ENCODE peak calls at places on chromosomes 5 and 9, in eight cellular contexts. One of them, this sample, is unnamed.

GRCh38 chr5:173310861-173311515 is 17.2 kb downstream of the STC2 start:
- DNase-seq in putamen: peak
- DNase-seq in stimulated activated CD4-positive, alpha-beta T cell treated with anti-CD3 and anti-CD28 coated beads, TNF-alpha, amount 100 ng/mL, for 4 hours: no peak
- DNase-seq in T-helper 17 cell: no peak
- DNase-seq in GM23248: peak
- DNase-seq in cerebellar cortex: no peak
- DNase-seq in A549: no peak
- DNase-seq in memory B cell: no peak
- DNase-seq in this sample: no peak

GRCh38 chr5:13643734-13644133 is 300.8 kb downstream of the DNAH5 start:
- DNase-seq in GM23248: no peak
- DNase-seq in stimulated activated CD4-positive, alpha-beta T cell treated with anti-CD3 and anti-CD28 coated beads, TNF-alpha, amount 100 ng/mL, for 4 hours: no peak
- DNase-seq in putamen: no peak
- DNase-seq in A549: no peak
- DNase-seq in T-helper 17 cell: no peak
- DNase-seq in memory B cell: no peak
- DNase-seq in cerebellar cortex: no peak
- DNase-seq in this sample: no peak

GRCh38 chr9:4306066-4306787 is 6.4 kb upstream of the GLIS3 start:
- DNase-seq in stimulated activated CD4-positive, alpha-beta T cell treated with anti-CD3 and anti-CD28 coated beads, TNF-alpha, amount 100 ng/mL, for 4 hours: peak
- DNase-seq in cerebellar cortex: no peak
- DNase-seq in putamen: no peak
- DNase-seq in GM23248: peak
- DNase-seq in A549: no peak
- DNase-seq in T-helper 17 cell: no peak
- DNase-seq in memory B cell: no peak
- DNase-seq in this sample: peak

GRCh38 chr9:111621895-111622480 is 9.1 kb upstream of the DNAJC25 start:
- DNase-seq in A549: peak
- DNase-seq in GM23248: peak
- DNase-seq in stimulated activated CD4-positive, alpha-beta T cell treated with anti-CD3 and anti-CD28 coated beads, TNF-alpha, amount 100 ng/mL, for 4 hours: no peak
- DNase-seq in T-helper 17 cell: no peak
- DNase-seq in cerebellar cortex: no peak
- DNase-seq in memory B cell: no peak
- DNase-seq in putamen: peak
- DNase-seq in this sample: peak

GRCh38 chr5:75335952-75336624 is 932 bp upstream of the HMGCR start:
- DNase-seq in T-helper 17 cell: no peak
- DNase-seq in putamen: no peak
- DNase-seq in GM23248: peak
- DNase-seq in memory B cell: peak
- DNase-seq in stimulated activated CD4-positive, alpha-beta T cell treated with anti-CD3 and anti-CD28 coated beads, TNF-alpha, amount 100 ng/mL, for 4 hours: no peak
- DNase-seq in cerebellar cortex: peak
- DNase-seq in A549: peak
- DNase-seq in this sample: peak

GRCh38 chr9:35658894-35659220 is 765 bp downstream of the CCDC107 start:
- DNase-seq in stimulated activated CD4-positive, alpha-beta T cell treated with anti-CD3 and anti-CD28 coated beads, TNF-alpha, amount 100 ng/mL, for 4 hours: no peak
- DNase-seq in cerebellar cortex: peak
- DNase-seq in memory B cell: no peak
- DNase-seq in T-helper 17 cell: no peak
- DNase-seq in putamen: no peak
- DNase-seq in A549: no peak
- DNase-seq in GM23248: peak
- DNase-seq in this sample: peak

GRCh38 chr9:11269036-11269435 is 656.2 kb upstream of the PTPRD start:
- DNase-seq in memory B cell: no peak
- DNase-seq in A549: no peak
- DNase-seq in GM23248: no peak
- DNase-seq in stimulated activated CD4-positive, alpha-beta T cell treated with anti-CD3 and anti-CD28 coated beads, TNF-alpha, amount 100 ng/mL, for 4 hours: no peak
- DNase-seq in putamen: no peak
- DNase-seq in cerebellar cortex: no peak
- DNase-seq in T-helper 17 cell: no peak
- DNase-seq in this sample: peak

GRCh38 chr5:82019342-82020138 is 47.7 kb downstream of the ATG10 start:
- DNase-seq in T-helper 17 cell: no peak
- DNase-seq in cerebellar cortex: no peak
- DNase-seq in A549: no peak
- DNase-seq in putamen: peak
- DNase-seq in stimulated activated CD4-positive, alpha-beta T cell treated with anti-CD3 and anti-CD28 coated beads, TNF-alpha, amount 100 ng/mL, for 4 hours: no peak
- DNase-seq in GM23248: no peak
- DNase-seq in memory B cell: no peak
- DNase-seq in this sample: no peak

GRCh38 chr5:126477681-126478117 is 54.5 kb downstream of the GRAMD2B start:
- DNase-seq in putamen: no peak
- DNase-seq in GM23248: peak
- DNase-seq in A549: no peak
- DNase-seq in memory B cell: no peak
- DNase-seq in T-helper 17 cell: no peak
- DNase-seq in cerebellar cortex: no peak
- DNase-seq in stimulated activated CD4-positive, alpha-beta T cell treated with anti-CD3 and anti-CD28 coated beads, TNF-alpha, amount 100 ng/mL, for 4 hours: no peak
- DNase-seq in this sample: no peak

GRCh38 chr5:119363936-119364335 is 8.1 kb downstream of the TNFAIP8 start:
- DNase-seq in A549: no peak
- DNase-seq in putamen: no peak
- DNase-seq in memory B cell: no peak
- DNase-seq in GM23248: no peak
- DNase-seq in stimulated activated CD4-positive, alpha-beta T cell treated with anti-CD3 and anti-CD28 coated beads, TNF-alpha, amount 100 ng/mL, for 4 hours: no peak
- DNase-seq in T-helper 17 cell: no peak
- DNase-seq in cerebellar cortex: no peak
- DNase-seq in this sample: no peak

GRCh38 chr9:106885451-106885850 is 22.5 kb downstream of the ZNF462 start:
- DNase-seq in GM23248: peak
- DNase-seq in putamen: no peak
- DNase-seq in A549: peak
- DNase-seq in T-helper 17 cell: no peak
- DNase-seq in stimulated activated CD4-positive, alpha-beta T cell treated with anti-CD3 and anti-CD28 coated beads, TNF-alpha, amount 100 ng/mL, for 4 hours: no peak
- DNase-seq in memory B cell: no peak
- DNase-seq in cerebellar cortex: no peak
- DNase-seq in this sample: peak

GRCh38 chr5:138770977-138771376 is 17.8 kb downstream of the CTNNA1 start:
- DNase-seq in T-helper 17 cell: no peak
- DNase-seq in memory B cell: no peak
- DNase-seq in stimulated activated CD4-positive, alpha-beta T cell treated with anti-CD3 and anti-CD28 coated beads, TNF-alpha, amount 100 ng/mL, for 4 hours: no peak
- DNase-seq in putamen: no peak
- DNase-seq in cerebellar cortex: no peak
- DNase-seq in GM23248: no peak
- DNase-seq in A549: no peak
- DNase-seq in this sample: no peak

GRCh38 chr5:137627293-137627692 is 108.6 kb downstream of the KLHL3 start:
- DNase-seq in T-helper 17 cell: no peak
- DNase-seq in stimulated activated CD4-positive, alpha-beta T cell treated with anti-CD3 and anti-CD28 coated beads, TNF-alpha, amount 100 ng/mL, for 4 hours: no peak
- DNase-seq in GM23248: no peak
- DNase-seq in putamen: no peak
- DNase-seq in A549: no peak
- DNase-seq in cerebellar cortex: no peak
- DNase-seq in memory B cell: no peak
- DNase-seq in this sample: no peak

GRCh38 chr5:107736608-107737007 is 65.9 kb upstream of the EFNA5 start:
- DNase-seq in stimulated activated CD4-positive, alpha-beta T cell treated with anti-CD3 and anti-CD28 coated beads, TNF-alpha, amount 100 ng/mL, for 4 hours: no peak
- DNase-seq in A549: no peak
- DNase-seq in memory B cell: no peak
- DNase-seq in GM23248: no peak
- DNase-seq in cerebellar cortex: no peak
- DNase-seq in T-helper 17 cell: no peak
- DNase-seq in putamen: no peak
- DNase-seq in this sample: peak

GRCh38 chr9:31582071-31582470 is 802.4 kb upstream of the ACO1 start:
- DNase-seq in A549: no peak
- DNase-seq in putamen: no peak
- DNase-seq in T-helper 17 cell: no peak
- DNase-seq in stimulated activated CD4-positive, alpha-beta T cell treated with anti-CD3 and anti-CD28 coated beads, TNF-alpha, amount 100 ng/mL, for 4 hours: no peak
- DNase-seq in cerebellar cortex: no peak
- DNase-seq in GM23248: no peak
- DNase-seq in memory B cell: no peak
- DNase-seq in this sample: no peak

GRCh38 chr5:67809589-67809988 is 406.0 kb upstream of the PIK3R1 start:
- DNase-seq in A549: no peak
- DNase-seq in cerebellar cortex: peak
- DNase-seq in memory B cell: no peak
- DNase-seq in putamen: no peak
- DNase-seq in T-helper 17 cell: no peak
- DNase-seq in stimulated activated CD4-positive, alpha-beta T cell treated with anti-CD3 and anti-CD28 coated beads, TNF-alpha, amount 100 ng/mL, for 4 hours: no peak
- DNase-seq in GM23248: no peak
- DNase-seq in this sample: no peak

GRCh38 chr5:178544166-178544834 is 45.9 kb downstream of the COL23A1 start:
- DNase-seq in putamen: no peak
- DNase-seq in A549: no peak
- DNase-seq in GM23248: no peak
- DNase-seq in T-helper 17 cell: no peak
- DNase-seq in memory B cell: no peak
- DNase-seq in cerebellar cortex: no peak
- DNase-seq in stimulated activated CD4-positive, alpha-beta T cell treated with anti-CD3 and anti-CD28 coated beads, TNF-alpha, amount 100 ng/mL, for 4 hours: no peak
- DNase-seq in this sample: no peak

GRCh38 chr5:73268826-73269225 is 95.8 kb downstream of the TMEM174 start:
- DNase-seq in T-helper 17 cell: no peak
- DNase-seq in putamen: no peak
- DNase-seq in GM23248: no peak
- DNase-seq in A549: no peak
- DNase-seq in memory B cell: no peak
- DNase-seq in stimulated activated CD4-positive, alpha-beta T cell treated with anti-CD3 and anti-CD28 coated beads, TNF-alpha, amount 100 ng/mL, for 4 hours: no peak
- DNase-seq in cerebellar cortex: no peak
- DNase-seq in this sample: peak

GRCh38 chr9:90132866-90133265 is 509.8 kb downstream of the DIRAS2 start:
- DNase-seq in stimulated activated CD4-positive, alpha-beta T cell treated with anti-CD3 and anti-CD28 coated beads, TNF-alpha, amount 100 ng/mL, for 4 hours: no peak
- DNase-seq in cerebellar cortex: no peak
- DNase-seq in A549: no peak
- DNase-seq in memory B cell: no peak
- DNase-seq in T-helper 17 cell: no peak
- DNase-seq in GM23248: no peak
- DNase-seq in putamen: no peak
- DNase-seq in this sample: no peak

GRCh38 chr5:71830626-71831539 is 111.8 kb downstream of the CARTPT start:
- DNase-seq in GM23248: peak
- DNase-seq in putamen: peak
- DNase-seq in stimulated activated CD4-positive, alpha-beta T cell treated with anti-CD3 and anti-CD28 coated beads, TNF-alpha, amount 100 ng/mL, for 4 hours: no peak
- DNase-seq in cerebellar cortex: peak
- DNase-seq in T-helper 17 cell: no peak
- DNase-seq in A549: no peak
- DNase-seq in memory B cell: no peak
- DNase-seq in this sample: peak

GRCh38 chr9:112020680-112021596 is 124.3 kb downstream of the UGCG start:
- DNase-seq in putamen: no peak
- DNase-seq in T-helper 17 cell: no peak
- DNase-seq in memory B cell: no peak
- DNase-seq in GM23248: peak
- DNase-seq in cerebellar cortex: no peak
- DNase-seq in A549: peak
- DNase-seq in stimulated activated CD4-positive, alpha-beta T cell treated with anti-CD3 and anti-CD28 coated beads, TNF-alpha, amount 100 ng/mL, for 4 hours: no peak
- DNase-seq in this sample: peak

GRCh38 chr5:139745800-139746690 is 49.6 kb upstream of the PSD2 start:
- DNase-seq in cerebellar cortex: peak
- DNase-seq in stimulated activated CD4-positive, alpha-beta T cell treated with anti-CD3 and anti-CD28 coated beads, TNF-alpha, amount 100 ng/mL, for 4 hours: no peak
- DNase-seq in memory B cell: peak
- DNase-seq in T-helper 17 cell: peak
- DNase-seq in putamen: peak
- DNase-seq in A549: peak
- DNase-seq in GM23248: peak
- DNase-seq in this sample: peak

GRCh38 chr5:102670224-102670836 is 84.8 kb upstream of the PAM start:
- DNase-seq in T-helper 17 cell: no peak
- DNase-seq in A549: peak
- DNase-seq in GM23248: peak
- DNase-seq in cerebellar cortex: no peak
- DNase-seq in putamen: no peak
- DNase-seq in memory B cell: no peak
- DNase-seq in stimulated activated CD4-positive, alpha-beta T cell treated with anti-CD3 and anti-CD28 coated beads, TNF-alpha, amount 100 ng/mL, for 4 hours: no peak
- DNase-seq in this sample: peak

GRCh38 chr5:172691886-172692285 is 50.8 kb downstream of the NEURL1B start:
- DNase-seq in stimulated activated CD4-positive, alpha-beta T cell treated with anti-CD3 and anti-CD28 coated beads, TNF-alpha, amount 100 ng/mL, for 4 hours: no peak
- DNase-seq in T-helper 17 cell: no peak
- DNase-seq in memory B cell: no peak
- DNase-seq in A549: no peak
- DNase-seq in cerebellar cortex: no peak
- DNase-seq in GM23248: no peak
- DNase-seq in putamen: no peak
- DNase-seq in this sample: no peak

GRCh38 chr5:149069711-149070110 is 6.8 kb upstream of the SH3TC2 start:
- DNase-seq in cerebellar cortex: no peak
- DNase-seq in stimulated activated CD4-positive, alpha-beta T cell treated with anti-CD3 and anti-CD28 coated beads, TNF-alpha, amount 100 ng/mL, for 4 hours: no peak
- DNase-seq in GM23248: no peak
- DNase-seq in T-helper 17 cell: no peak
- DNase-seq in memory B cell: no peak
- DNase-seq in putamen: no peak
- DNase-seq in A549: no peak
- DNase-seq in this sample: no peak

GRCh38 chr5:178940569-178941360 is at the start of gene ZNF454:
- DNase-seq in stimulated activated CD4-positive, alpha-beta T cell treated with anti-CD3 and anti-CD28 coated beads, TNF-alpha, amount 100 ng/mL, for 4 hours: no peak
- DNase-seq in memory B cell: no peak
- DNase-seq in putamen: peak
- DNase-seq in A549: no peak
- DNase-seq in GM23248: peak
- DNase-seq in cerebellar cortex: peak
- DNase-seq in T-helper 17 cell: no peak
- DNase-seq in this sample: peak

GRCh38 chr5:88824892-88825781 is 57.8 kb downstream of the MEF2C start:
- DNase-seq in stimulated activated CD4-positive, alpha-beta T cell treated with anti-CD3 and anti-CD28 coated beads, TNF-alpha, amount 100 ng/mL, for 4 hours: no peak
- DNase-seq in A549: no peak
- DNase-seq in memory B cell: no peak
- DNase-seq in T-helper 17 cell: no peak
- DNase-seq in putamen: no peak
- DNase-seq in GM23248: peak
- DNase-seq in cerebellar cortex: peak
- DNase-seq in this sample: peak

GRCh38 chr5:153489611-153490010 is 859 bp upstream of the GRIA1 start:
- DNase-seq in memory B cell: no peak
- DNase-seq in putamen: no peak
- DNase-seq in T-helper 17 cell: no peak
- DNase-seq in cerebellar cortex: no peak
- DNase-seq in A549: no peak
- DNase-seq in GM23248: peak
- DNase-seq in stimulated activated CD4-positive, alpha-beta T cell treated with anti-CD3 and anti-CD28 coated beads, TNF-alpha, amount 100 ng/mL, for 4 hours: no peak
- DNase-seq in this sample: peak

GRCh38 chr9:127085186-127085585 is 37.2 kb downstream of the ANGPTL2 start:
- DNase-seq in cerebellar cortex: no peak
- DNase-seq in putamen: no peak
- DNase-seq in memory B cell: no peak
- DNase-seq in T-helper 17 cell: no peak
- DNase-seq in GM23248: no peak
- DNase-seq in A549: no peak
- DNase-seq in stimulated activated CD4-positive, alpha-beta T cell treated with anti-CD3 and anti-CD28 coated beads, TNF-alpha, amount 100 ng/mL, for 4 hours: no peak
- DNase-seq in this sample: no peak

GRCh38 chr9:83920469-83920941 is 727 bp downstream of the KIF27 start:
- DNase-seq in GM23248: peak
- DNase-seq in stimulated activated CD4-positive, alpha-beta T cell treated with anti-CD3 and anti-CD28 coated beads, TNF-alpha, amount 100 ng/mL, for 4 hours: peak
- DNase-seq in T-helper 17 cell: no peak
- DNase-seq in cerebellar cortex: peak
- DNase-seq in putamen: peak
- DNase-seq in memory B cell: no peak
- DNase-seq in A549: peak
- DNase-seq in this sample: peak

GRCh38 chr5:32307769-32308194 is 5.0 kb downstream of the MTMR12 start:
- DNase-seq in memory B cell: no peak
- DNase-seq in stimulated activated CD4-positive, alpha-beta T cell treated with anti-CD3 and anti-CD28 coated beads, TNF-alpha, amount 100 ng/mL, for 4 hours: no peak
- DNase-seq in putamen: no peak
- DNase-seq in cerebellar cortex: no peak
- DNase-seq in T-helper 17 cell: no peak
- DNase-seq in GM23248: no peak
- DNase-seq in A549: no peak
- DNase-seq in this sample: no peak

GRCh38 chr5:123937230-123937629 is 425.3 kb downstream of the CSNK1G3 start:
- DNase-seq in memory B cell: peak
- DNase-seq in GM23248: peak
- DNase-seq in T-helper 17 cell: no peak
- DNase-seq in putamen: peak
- DNase-seq in stimulated activated CD4-positive, alpha-beta T cell treated with anti-CD3 and anti-CD28 coated beads, TNF-alpha, amount 100 ng/mL, for 4 hours: no peak
- DNase-seq in cerebellar cortex: peak
- DNase-seq in A549: no peak
- DNase-seq in this sample: peak

GRCh38 chr5:8094304-8094703 is 225.4 kb downstream of the MTRR start:
- DNase-seq in A549: no peak
- DNase-seq in stimulated activated CD4-positive, alpha-beta T cell treated with anti-CD3 and anti-CD28 coated beads, TNF-alpha, amount 100 ng/mL, for 4 hours: no peak
- DNase-seq in GM23248: no peak
- DNase-seq in T-helper 17 cell: no peak
- DNase-seq in putamen: no peak
- DNase-seq in cerebellar cortex: no peak
- DNase-seq in memory B cell: no peak
- DNase-seq in this sample: no peak

GRCh38 chr5:57784106-57784505 is 301.5 kb upstream of the ACTBL2 start:
- DNase-seq in GM23248: peak
- DNase-seq in memory B cell: no peak
- DNase-seq in cerebellar cortex: no peak
- DNase-seq in T-helper 17 cell: no peak
- DNase-seq in stimulated activated CD4-positive, alpha-beta T cell treated with anti-CD3 and anti-CD28 coated beads, TNF-alpha, amount 100 ng/mL, for 4 hours: no peak
- DNase-seq in putamen: no peak
- DNase-seq in A549: no peak
- DNase-seq in this sample: peak